ENCODE peak calls at places on chromosomes 3 and 15, in nine cellular contexts. N, X, T, D, J, Y, B, C and L are unnamed samples.

GRCh38 chr3:82030932-82031331 is 269.5 kb upstream of the GBE1 start:
- DNase-seq in N (no peak), X (no peak), T (no peak), D (no peak), J (no peak), Y (peak; percentile 10), B (no peak), C (no peak), L (no peak)

GRCh38 chr3:21901504-21901903 is 150.5 kb upstream of the ZNF385D start:
- DNase-seq in N (no peak), X (no peak), T (no peak), D (peak; percentile 49), J (no peak), Y (no peak), B (no peak), C (no peak), L (no peak)

GRCh38 chr3:183635431-183636220 is at the start of gene KLHL24:
- DNase-seq in N (peak; percentile 93), X (peak; percentile 91), T (peak; percentile 93), D (peak; percentile 91), J (peak; percentile 97), Y (peak; percentile 93), B (peak; percentile 96), C (peak; percentile 32), L (peak; percentile 85)

GRCh38 chr3:196222876-196223595 is 6.7 kb downstream of the SLC51A start:
- DNase-seq in N (no peak), X (no peak), T (no peak), D (no peak), J (no peak), Y (no peak), B (no peak), C (no peak), L (no peak)

GRCh38 chr3:125512135-125512920 is 7.7 kb downstream of the SNX4 start:
- DNase-seq in N (no peak), X (peak; percentile 88), T (peak; percentile 87), D (no peak), J (no peak), Y (no peak), B (no peak), C (peak; percentile 50), L (no peak)

GRCh38 chr15:84914351-84914750 is 29.9 kb downstream of the SLC28A1 start:
- DNase-seq in N (no peak), X (no peak), T (no peak), D (no peak), J (no peak), Y (no peak), B (no peak), C (no peak), L (no peak)

GRCh38 chr3:172096881-172097420 is 57.6 kb downstream of the FNDC3B start:
- DNase-seq in N (no peak), X (peak; percentile 71), T (no peak), D (peak; percentile 95), J (no peak), Y (no peak), B (no peak), C (peak; percentile 71), L (no peak)

GRCh38 chr3:33260104-33260503 is 17.1 kb upstream of the FBXL2 start:
- DNase-seq in N (no peak), X (no peak), T (no peak), D (no peak), J (no peak), Y (no peak), B (no peak), C (no peak), L (no peak)

GRCh38 chr3:189806171-189806951 is 175.2 kb downstream of the TP63 start:
- DNase-seq in N (no peak), X (no peak), T (no peak), D (no peak), J (no peak), Y (no peak), B (no peak), C (no peak), L (no peak)

GRCh38 chr3:165256554-165256953 is 60.4 kb upstream of the SLITRK3 start:
- DNase-seq in N (no peak), X (no peak), T (no peak), D (no peak), J (no peak), Y (no peak), B (no peak), C (no peak), L (no peak)
- TF ChIP-seq CTCF in N (no peak), X (no peak), T (no peak), D (peak; percentile 36), J (no peak), Y (no peak), B (no peak), C (peak; percentile 11), L (no peak)

GRCh38 chr15:57665939-57666338 is 40.6 kb upstream of the POLR2M start:
- DNase-seq in N (no peak), X (no peak), T (no peak), D (no peak), J (no peak), Y (no peak), B (no peak), C (no peak), L (no peak)

GRCh38 chr15:57665187-57665586 is 41.3 kb upstream of the POLR2M start:
- DNase-seq in N (no peak), X (no peak), T (no peak), D (no peak), J (no peak), Y (no peak), B (no peak), C (no peak), L (no peak)

GRCh38 chr15:57663262-57663661 is 43.3 kb upstream of the POLR2M start:
- DNase-seq in N (no peak), X (no peak), T (no peak), D (no peak), J (no peak), Y (no peak), B (no peak), C (no peak), L (no peak)

GRCh38 chr15:57668074-57668473 is 38.4 kb upstream of the POLR2M start:
- DNase-seq in N (no peak), X (no peak), T (no peak), D (no peak), J (no peak), Y (no peak), B (no peak), C (no peak), L (no peak)

GRCh38 chr15:57667171-57667924 is 39.2 kb upstream of the POLR2M start:
- DNase-seq in N (no peak), X (peak; percentile 61), T (no peak), D (no peak), J (no peak), Y (peak; percentile 18), B (no peak), C (no peak), L (no peak)
- TF ChIP-seq CTCF in N (no peak), X (peak; percentile 66), T (no peak), D (no peak), J (no peak), Y (peak; percentile 24), B (peak; percentile 48), C (peak; percentile 39), L (no peak)

GRCh38 chr3:163490119-163490518 is 1588.2 kb downstream of the SI start:
- DNase-seq in N (no peak), X (peak; percentile 48), T (peak; percentile 54), D (peak; percentile 36), J (peak; percentile 58), Y (no peak), B (no peak), C (no peak), L (no peak)
- TF ChIP-seq CTCF in N (peak; percentile 4), X (peak; percentile 81), T (peak; percentile 55), D (peak; percentile 80), J (peak; percentile 28), Y (no peak), B (peak; percentile 35), C (peak; percentile 74), L (no peak)

GRCh38 chr3:122535964-122536363 is 21.2 kb upstream of the KPNA1 start:
- DNase-seq in N (no peak), X (no peak), T (no peak), D (no peak), J (no peak), Y (no peak), B (no peak), C (no peak), L (no peak)

GRCh38 chr3:122533480-122533879 is 18.7 kb upstream of the KPNA1 start:
- DNase-seq in N (no peak), X (no peak), T (no peak), D (no peak), J (no peak), Y (no peak), B (no peak), C (no peak), L (no peak)

GRCh38 chr3:122536634-122537033 is 21.9 kb upstream of the KPNA1 start:
- DNase-seq in N (no peak), X (no peak), T (no peak), D (no peak), J (no peak), Y (no peak), B (no peak), C (no peak), L (no peak)

GRCh38 chr3:122530164-122530563 is 15.4 kb upstream of the KPNA1 start:
- DNase-seq in N (no peak), X (no peak), T (no peak), D (no peak), J (no peak), Y (no peak), B (no peak), C (no peak), L (no peak)

DNA sequence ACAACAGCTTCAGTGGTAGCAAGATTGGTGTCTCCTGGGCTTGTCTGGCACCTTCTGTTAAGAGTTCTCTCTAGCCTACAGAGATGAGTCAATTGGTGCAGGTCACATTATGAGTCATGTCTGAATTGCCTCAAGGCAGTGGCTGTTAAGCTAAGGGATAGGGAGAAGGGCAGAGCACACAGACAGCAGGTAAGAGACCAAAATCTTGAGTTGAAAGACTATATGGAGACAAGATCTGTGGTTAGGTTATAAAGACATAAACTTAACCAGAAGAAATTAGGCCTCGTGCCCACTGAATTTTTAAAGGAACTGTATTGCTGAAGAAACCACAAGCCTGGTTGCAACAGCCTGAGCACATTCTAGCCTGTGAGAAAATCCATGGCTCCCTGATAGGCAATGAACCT is 19.2 kb upstream of the KPNA1 start:
- DNase-seq in N (no peak), X (peak; percentile 79), T (peak; percentile 87), D (peak; percentile 98), J (no peak), Y (no peak), B (no peak), C (peak; percentile 95), L (no peak)
- TF ChIP-seq CTCF in N (no peak), X (no peak), T (no peak), D (no peak), J (no peak), Y (no peak), B (no peak), C (no peak), L (no peak)

DNA sequence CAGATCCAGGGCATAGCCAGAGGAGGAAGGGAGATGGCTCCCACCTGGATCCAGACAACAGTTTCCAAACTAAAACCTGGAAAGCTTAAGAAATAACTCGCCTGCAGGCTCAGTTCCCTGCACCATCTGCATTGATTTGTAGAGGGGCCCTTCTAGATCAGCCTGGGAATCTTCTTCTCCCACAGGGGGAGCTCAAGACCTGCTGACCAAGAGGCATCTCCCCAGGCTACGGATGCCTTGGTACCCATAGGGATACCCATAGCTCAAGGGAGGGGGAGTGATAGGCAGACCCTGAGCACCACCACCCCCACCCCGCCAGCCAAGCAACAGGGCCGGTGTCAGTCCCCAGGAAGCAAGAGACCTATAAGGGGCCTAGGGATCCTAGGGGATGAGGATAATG is 28.0 kb upstream of the DCLK3 start:
- DNase-seq in N (no peak), X (peak; percentile 43), T (peak; percentile 50), D (no peak), J (no peak), Y (no peak), B (no peak), C (no peak), L (no peak)
- TF ChIP-seq CTCF in N (peak; percentile 20), X (peak; percentile 78), T (peak; percentile 57), D (peak; percentile 52), J (no peak), Y (no peak), B (peak; percentile 13), C (peak; percentile 71), L (no peak)